ENCODE peak calls at places on chromosomes 2 and 18, in nine cellular contexts. W, Y, G, M, B, I, C, A and Z are unnamed samples.

GRCh38 chr2:58137221-58137620 is 90.6 kb downstream of the VRK2 start:
- DNase-seq in W (no peak), Y (no peak), G (no peak), M (no peak), B (no peak), I (no peak), C (no peak), A (no peak), Z (no peak)

GRCh38 chr2:168600970-168601369 is 144.9 kb downstream of the CERS6 start:
- DNase-seq in W (no peak), Y (no peak), G (no peak), M (no peak), B (no peak), I (no peak), C (no peak), A (no peak), Z (no peak)

GRCh38 chr2:88624477-88624876 is 2.8 kb downstream of the EIF2AK3 start:
- DNase-seq in W (no peak), Y (no peak), G (no peak), M (no peak), B (no peak), I (no peak), C (no peak), A (no peak), Z (no peak)

GRCh38 chr2:27929916-27930486 is 39.5 kb downstream of the BABAM2 start:
- DNase-seq in W (no peak), Y (no peak), G (no peak), M (peak; percentile 72), B (no peak), I (no peak), C (no peak), A (no peak), Z (no peak)

GRCh38 chr18:44521673-44522032 is 159.0 kb upstream of the SETBP1 start:
- DNase-seq in W (no peak), Y (no peak), G (no peak), M (no peak), B (no peak), I (no peak), C (no peak), A (no peak), Z (no peak)

GRCh38 chr18:46623541-46623940 is 33.5 kb downstream of the LOXHD1 start:
- DNase-seq in W (peak; percentile 34), Y (no peak), G (peak; percentile 83), M (no peak), B (no peak), I (no peak), C (no peak), A (no peak), Z (no peak)

GRCh38 chr2:239318790-239319189 is 82.0 kb downstream of the HDAC4 start:
- DNase-seq in W (no peak), Y (no peak), G (no peak), M (no peak), B (no peak), I (no peak), C (no peak), A (no peak), Z (no peak)

GRCh38 chr2:50975546-50975945 is 56.4 kb downstream of the NRXN1 start:
- DNase-seq in W (no peak), Y (no peak), G (no peak), M (no peak), B (no peak), I (no peak), C (no peak), A (no peak), Z (no peak)

GRCh38 chr18:35713545-35713944 is 132.0 kb downstream of the GALNT1 start:
- DNase-seq in W (no peak), Y (no peak), G (no peak), M (no peak), B (no peak), I (no peak), C (no peak), A (no peak), Z (no peak)

GRCh38 chr2:159444728-159445127 is 158.2 kb upstream of the WDSUB1 start:
- DNase-seq in W (no peak), Y (no peak), G (no peak), M (no peak), B (no peak), I (no peak), C (no peak), A (no peak), Z (no peak)

GRCh38 chr18:54358495-54358793 is 738 bp downstream of the C18orf54 start:
- DNase-seq in W (no peak), Y (no peak), G (no peak), M (no peak), B (no peak), I (peak; percentile 22), C (peak; percentile 33), A (no peak), Z (no peak)

GRCh38 chr18:22912835-22913234 is 20.3 kb upstream of the RBBP8 start:
- DNase-seq in W (no peak), Y (no peak), G (no peak), M (no peak), B (no peak), I (no peak), C (no peak), A (no peak), Z (no peak)

GRCh38 chr2:118913131-118913804 is 28.7 kb upstream of the MARCO start:
- DNase-seq in W (no peak), Y (no peak), G (peak; percentile 21), M (no peak), B (no peak), I (no peak), C (no peak), A (no peak), Z (no peak)

DNA sequence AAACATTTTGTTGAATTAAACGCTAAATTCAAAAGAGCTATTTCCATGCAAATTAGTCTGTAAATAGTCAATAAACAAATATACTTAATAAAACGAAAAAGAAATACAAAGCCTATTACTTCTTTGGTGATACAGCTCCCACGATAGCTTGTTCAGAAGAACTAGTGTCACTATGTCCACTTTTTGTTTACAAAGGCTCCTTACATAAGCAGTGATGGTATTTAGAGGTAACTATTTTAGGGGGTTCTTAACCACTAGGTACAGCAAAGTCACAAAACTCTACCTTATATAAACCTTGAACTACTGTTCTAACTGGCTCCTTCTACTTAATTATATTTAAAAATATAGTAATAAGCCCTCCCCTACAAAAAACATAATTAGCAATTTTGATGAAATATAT is 21.9 kb downstream of the ALS2 start:
- DNase-seq in W (no peak), Y (no peak), G (no peak), M (peak; percentile 21), B (no peak), I (no peak), C (no peak), A (no peak), Z (no peak)
- H3K4me1 ChIP-seq in W (peaks cover 44% of the 10 kb centered on the region), Y (no peaks in the 10 kb centered on the region), G (no peaks in the 10 kb centered on the region), M (peaks cover 46% of the 10 kb centered on the region), B (no peaks in the 10 kb centered on the region), I (no peaks in the 10 kb centered on the region), C (no peaks in the 10 kb centered on the region), A (peaks cover 26% of the 10 kb centered on the region), Z (no peaks in the 10 kb centered on the region)

DNA sequence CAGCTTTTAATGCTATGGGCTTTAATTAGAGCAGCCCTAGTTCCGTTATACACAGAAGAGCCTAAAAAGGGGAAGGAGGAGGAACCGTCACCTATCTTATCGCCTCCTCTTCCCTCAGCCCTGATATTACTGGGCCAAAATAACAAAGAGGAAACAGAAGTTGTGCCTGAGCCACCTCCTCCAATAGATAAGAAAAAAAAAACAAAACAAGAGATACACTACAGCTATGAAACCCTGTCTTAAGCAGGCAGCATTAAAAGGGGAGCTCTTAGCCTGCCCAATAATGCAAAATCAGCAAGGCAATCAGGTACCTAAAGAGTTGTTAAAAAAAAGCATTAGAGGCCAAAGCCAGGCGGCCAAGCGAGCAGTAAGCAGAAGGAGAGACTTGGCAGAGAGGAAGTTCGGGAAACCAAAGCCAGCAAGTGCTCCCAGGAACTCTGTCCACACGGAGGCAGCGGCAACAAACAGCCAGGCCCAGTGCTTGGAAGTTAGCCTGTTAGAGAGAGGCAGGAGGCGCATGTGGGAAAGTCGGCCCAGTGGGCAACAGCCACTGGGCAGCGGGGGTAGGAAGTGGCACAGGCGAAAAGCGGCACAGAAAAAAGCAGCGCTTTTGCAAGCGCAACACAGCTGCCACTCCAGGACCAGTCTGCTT is 41.8 kb upstream of the PDK1 start:
- DNase-seq in W (no peak), Y (no peak), G (peak; percentile 79), M (no peak), B (no peak), I (no peak), C (peak; percentile 36), A (no peak), Z (no peak)
- H3K4me3 ChIP-seq in W (no peak overlapping the region), Y (no peak overlapping the region), G (no peak overlapping the region), M (no peak overlapping the region), B (no peak overlapping the region), I (no peak overlapping the region), C (no peak overlapping the region), A (no peak overlapping the region), Z (no peak overlapping the region)

GRCh38 chr2:144358531-144358930 is 161.4 kb downstream of the ZEB2 start:
- DNase-seq in W (no peak), Y (no peak), G (no peak), M (no peak), B (no peak), I (no peak), C (no peak), A (no peak), Z (no peak)
- H3K27ac ChIP-seq in W (no peak overlapping the region), Y (peak overlapping the region; percentile 32), G (no peak overlapping the region), M (no peak overlapping the region), B (no peak overlapping the region), I (peak overlapping the region; percentile 39), C (peak overlapping the region; percentile 46), A (peak overlapping the region; percentile 66), Z (no peak overlapping the region)

DNA sequence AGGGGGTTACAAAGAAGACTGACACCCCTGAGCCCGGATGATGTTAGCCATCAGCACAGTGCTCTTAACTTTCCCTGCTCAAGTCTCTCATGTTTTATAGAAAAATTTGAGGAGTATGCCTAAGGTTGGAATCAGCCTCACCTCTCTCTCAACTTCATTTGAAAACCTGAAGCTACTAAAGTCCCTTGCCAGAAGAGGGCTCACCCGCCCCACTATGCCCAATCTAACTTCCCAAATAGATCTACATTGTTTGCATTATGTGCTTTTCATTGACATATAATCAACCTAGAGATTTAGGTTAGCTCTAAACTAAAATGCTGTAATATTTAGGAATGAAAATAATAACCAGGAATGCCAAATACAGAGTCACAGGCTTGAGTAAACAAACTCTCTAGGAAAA is 305.4 kb downstream of the NCKAP5 start:
- DNase-seq in W (no peak), Y (no peak), G (no peak), M (no peak), B (no peak), I (no peak), C (no peak), A (peak; percentile 35), Z (no peak)
- H3K4me1 ChIP-seq in W (no peaks in the 10 kb centered on the region), Y (no peaks in the 10 kb centered on the region), G (peaks cover 21% of the 10 kb centered on the region), M (no peaks in the 10 kb centered on the region), B (peaks cover 33% of the 10 kb centered on the region), I (peaks cover 21% of the 10 kb centered on the region), C (peaks cover 14% of the 10 kb centered on the region), A (peaks cover 44% of the 10 kb centered on the region), Z (no peaks in the 10 kb centered on the region)